ENCODE peak calls at places on chromosome 14, in seven cellular contexts. Y is left lung, K is endothelial cell, Q is AG04450, E is dorsolateral prefrontal cortex, W is ovary, T is bronchial epithelial cell. D is an unnamed sample.
A peak's percentile ranks its signal among the peaks of the same experiment; 100 is the strongest.

GRCh38 chr14:96661244-96661969 is 135.8 kb upstream of the VRK1 start:
- DNase-seq in Y (no peak), E (no peak), T (no peak), Q (no peak), K (no peak), W (no peak), D (no peak)

GRCh38 chr14:68283378-68284123 is 464.0 kb downstream of the RAD51B start:
- DNase-seq in W (peak; percentile 39), E (no peak), K (no peak), Y (no peak), T (no peak), Q (no peak), D (no peak)

GRCh38 chr14:54472291-54472690 is 16.5 kb downstream of the GMFB start:
- DNase-seq in E (no peak), W (no peak), K (no peak), T (no peak), Q (no peak), Y (no peak), D (no peak)

GRCh38 chr14:23183479-23183878 is at the start of gene SLC7A8:
- DNase-seq in E (peak; percentile 78), Q (no peak), K (peak; percentile 33), Y (peak; percentile 69), T (no peak), W (peak; percentile 87), D (peak; percentile 64)

GRCh38 chr14:21868442-21869046 is 194.9 kb upstream of the OR4E1 start:
- DNase-seq in Y (no peak), W (no peak), K (peak; percentile 76), T (peak; percentile 87), Q (no peak), E (no peak), D (no peak)

GRCh38 chr14:97337670-97338069 is 540.5 kb downstream of the VRK1 start:
- DNase-seq in Q (no peak), W (no peak), Y (no peak), E (no peak), K (no peak), T (no peak), D (no peak)

GRCh38 chr14:103880334-103880985 is 33.1 kb upstream of the PPP1R13B start:
- DNase-seq in Q (no peak), E (no peak), K (no peak), W (peak; percentile 90), Y (peak; percentile 82), T (peak; percentile 26), D (peak; percentile 83)

GRCh38 chr14:76775159-76775694 is 14.0 kb downstream of the VASH1 start:
- DNase-seq in E (no peak), W (no peak), T (no peak), Q (no peak), K (no peak), Y (peak; percentile 22), D (no peak)

GRCh38 chr14:76320486-76320885 is 55.5 kb upstream of the ESRRB start:
- DNase-seq in W (no peak), Q (no peak), T (no peak), K (no peak), Y (no peak), E (no peak), D (no peak)

GRCh38 chr14:32201196-32201815 is 539 bp upstream of the RNU6-7 start:
- DNase-seq in T (peak; percentile 65), K (peak; percentile 87), E (peak; percentile 62), Y (peak; percentile 91), Q (no peak), W (peak; percentile 91), D (peak; percentile 73)

DNA sequence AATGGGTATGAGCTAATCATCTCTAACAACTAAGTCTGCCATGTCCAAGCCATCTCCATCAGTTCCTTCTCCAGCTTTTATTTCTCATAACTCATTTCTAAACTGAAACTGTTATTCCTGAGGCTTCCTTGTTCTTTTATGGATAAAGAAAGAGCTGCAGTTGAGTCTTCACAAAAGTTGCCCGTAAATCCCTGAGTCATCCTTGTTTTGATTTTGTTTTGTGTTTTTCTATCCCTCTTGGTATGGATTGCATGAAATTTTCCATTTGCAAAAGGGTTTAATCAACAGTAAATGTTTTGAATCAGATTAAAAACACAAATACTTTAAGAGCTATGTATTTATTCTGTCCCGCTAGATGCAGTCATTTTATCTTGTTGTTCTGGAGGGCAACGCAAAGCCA is 290.6 kb downstream of the EGLN3 start:
- DNase-seq in T (no peak), K (no peak), Q (no peak), E (no peak), W (no peak), Y (no peak), D (no peak)
- TF ChIP-seq CTCF in T (no peak), K (no peak), Q (no peak), E (no peak), W (no peak), Y (no peak), D (no peak)

GRCh38 chr14:64766430-64767151 is 62.4 kb downstream of the PLEKHG3 start:
- DNase-seq in T (peak; percentile 69), Y (peak; percentile 27), K (no peak), E (no peak), Q (no peak), W (no peak), D (no peak)
- TF ChIP-seq CTCF in T (no peak), Y (no peak), K (no peak), E (no peak), Q (no peak), W (no peak), D (no peak)

GRCh38 chr14:100146548-100147091 is 12.8 kb downstream of the DEGS2 start:
- DNase-seq in Y (no peak), E (no peak), Q (no peak), W (no peak), K (no peak), T (no peak), D (no peak)
- TF ChIP-seq CTCF in Y (no peak), E (no peak), Q (no peak), W (no peak), K (no peak), T (peak; percentile 19), D (no peak)

GRCh38 chr14:105931808-105932483 is 405.6 kb downstream of the TMEM121 start:
- DNase-seq in E (no peak), W (no peak), Y (peak; percentile 10), Q (no peak), T (no peak), K (no peak), D (no peak)
- TF ChIP-seq CTCF in E (no peak), W (no peak), Y (no peak), Q (no peak), T (no peak), K (no peak), D (no peak)

GRCh38 chr14:90632868-90633267 is 183.4 kb downstream of the TTC7B start:
- DNase-seq in K (no peak), Q (no peak), T (no peak), Y (no peak), W (no peak), E (no peak), D (no peak)
- TF ChIP-seq CTCF in K (no peak), Q (no peak), T (no peak), Y (no peak), W (no peak), E (no peak), D (no peak)

D was measured in right atrium auricular region.